ENCODE peak calls at places on chromosomes 13 and 19, in four cellular contexts. R is progenitor cell of endocrine pancreas, C is HTR-8/SVneo, H is cardiac fibroblast. J is an unnamed sample.

GRCh38 chr13:101475536-101475935 is 23.1 kb downstream of the ITGBL1 start:
- DNase-seq in R (no peak), C (no peak), H (no peak), J (no peak)

GRCh38 chr13:77990973-77991372 is 72.3 kb upstream of the EDNRB start:
- DNase-seq in R (no peak), C (no peak), H (no peak), J (no peak)

GRCh38 chr19:29290853-29291252 is 77.9 kb upstream of the UQCRFS1 start:
- DNase-seq in R (no peak), C (no peak), H (no peak), J (no peak)

GRCh38 chr13:23098508-23098907 is 82.3 kb upstream of the SGCG start:
- DNase-seq in R (no peak), C (no peak), H (no peak), J (no peak)

GRCh38 chr13:26300140-26300539 is 46.2 kb downstream of the CDK8 start:
- DNase-seq in R (no peak), C (no peak), H (peak), J (no peak)

GRCh38 chr13:74761794-74762193 is 627.6 kb upstream of the KLF12 start:
- DNase-seq in R (no peak), C (no peak), H (peak), J (no peak)

GRCh38 chr13:32117696-32118095 is 86.1 kb downstream of the FRY start:
- DNase-seq in R (no peak), C (no peak), H (no peak), J (no peak)

GRCh38 chr19:16737909-16738308 is 18.3 kb downstream of the NWD1 start:
- DNase-seq in R (no peak), C (no peak), H (peak), J (no peak)

GRCh38 chr13:113981611-113982295 is 7.9 kb upstream of the C13orf46 start:
- DNase-seq in R (no peak), C (no peak), H (no peak), J (no peak)

GRCh38 chr19:36182612-36183454 is 30.6 kb upstream of the COX7A1 start:
- DNase-seq in R (no peak), C (no peak), H (peak), J (no peak)

GRCh38 chr19:15287496-15287895 is 44.8 kb downstream of the BRD4 start:
- DNase-seq in R (no peak), C (no peak), H (no peak), J (peak)

GRCh38 chr13:45374917-45375316 is 33.9 kb upstream of the TPT1 start:
- DNase-seq in R (no peak), C (no peak), H (no peak), J (no peak)

GRCh38 chr13:89066868-89067466 is 1395.8 kb downstream of the SLITRK5 start:
- DNase-seq in R (peak), C (peak), H (peak), J (peak)

GRCh38 chr19:18419699-18420460 is 682 bp downstream of the SSBP4 start:
- DNase-seq in R (peak), C (no peak), H (no peak), J (peak)

GRCh38 chr13:72126424-72126823 is 259.4 kb upstream of the DACH1 start:
- DNase-seq in R (no peak), C (no peak), H (no peak), J (no peak)

GRCh38 chr13:74290324-74290773 is 156.1 kb upstream of the KLF12 start:
- DNase-seq in R (no peak), C (peak), H (peak), J (peak)

GRCh38 chr13:43664700-43665191 is 122.0 kb downstream of the ENOX1 start:
- DNase-seq in R (no peak), C (peak), H (peak), J (peak)

GRCh38 chr13:75656590-75656989 is 20.5 kb downstream of the LMO7 start:
- DNase-seq in R (no peak), C (no peak), H (peak), J (no peak)

GRCh38 chr19:19527674-19528625 is 761 bp upstream of the YJEFN3 start:
- DNase-seq in R (no peak), C (no peak), H (no peak), J (no peak)